ENCODE peak calls at places on chromosome 2, in four cellular contexts. L is A549, S is spleen, B is tibial nerve. A is an unnamed sample.

GRCh38 chr2:18118703-18119102 is 240.2 kb downstream of the KCNS3 start:
- DNase-seq in L (no peak), S (no peak), B (no peak), A (no peak)

GRCh38 chr2:237072067-237072931 is 13.4 kb upstream of the COPS8 start:
- DNase-seq in L (peak), S (peak), B (peak), A (peak)

GRCh38 chr2:52220393-52220792 is 1188.5 kb upstream of the NRXN1 start:
- DNase-seq in L (no peak), S (no peak), B (no peak), A (peak)

GRCh38 chr2:42924436-42924897 is 132.1 kb upstream of the HAAO start:
- DNase-seq in L (no peak), S (no peak), B (peak), A (no peak)

GRCh38 chr2:166314022-166314759 is 61.6 kb downstream of the SCN9A start:
- DNase-seq in L (no peak), S (no peak), B (no peak), A (no peak)

GRCh38 chr2:207993141-207993763 is 32.1 kb downstream of the PLEKHM3 start:
- DNase-seq in L (no peak), S (no peak), B (no peak), A (no peak)

GRCh38 chr2:163774862-163775261 is 39.1 kb upstream of the FIGN start:
- DNase-seq in L (peak), S (no peak), B (no peak), A (no peak)

GRCh38 chr2:138176862-138177439 is 212.7 kb downstream of the HNMT start:
- DNase-seq in L (no peak), S (no peak), B (no peak), A (no peak)

GRCh38 chr2:1341409-1342120 is 71.7 kb upstream of the TPO start:
- DNase-seq in L (no peak), S (no peak), B (no peak), A (no peak)

GRCh38 chr2:36270758-36271157 is 84.8 kb upstream of the CRIM1 start:
- DNase-seq in L (no peak), S (no peak), B (no peak), A (no peak)

GRCh38 chr2:112916145-112916571 is 5.2 kb downstream of the IL37 start:
- DNase-seq in L (no peak), S (no peak), B (no peak), A (no peak)

GRCh38 chr2:11145350-11145749 is 9.9 kb upstream of the SLC66A3 start:
- DNase-seq in L (no peak), S (no peak), B (no peak), A (no peak)

GRCh38 chr2:101124061-101124460 is 27.1 kb downstream of the TBC1D8 start:
- DNase-seq in L (no peak), S (no peak), B (no peak), A (no peak)

GRCh38 chr2:226802573-226802972 is 3.0 kb upstream of the IRS1 start:
- DNase-seq in L (no peak), S (no peak), B (peak), A (peak)

GRCh38 chr2:168639501-168639900 is 162.9 kb upstream of the NOSTRIN start:
- DNase-seq in L (no peak), S (no peak), B (peak), A (no peak)

GRCh38 chr2:226308981-226309380 is 490.6 kb downstream of the IRS1 start:
- DNase-seq in L (no peak), S (no peak), B (no peak), A (no peak)

GRCh38 chr2:236661064-236661761 is 91.6 kb downstream of the ACKR3 start:
- DNase-seq in L (peak), S (no peak), B (peak), A (no peak)

GRCh38 chr2:137969418-137969765 is 5.1 kb downstream of the HNMT start:
- DNase-seq in L (no peak), S (no peak), B (no peak), A (no peak)

GRCh38 chr2:188292446-188293239 is 969 bp downstream of the GULP1 start:
- DNase-seq in L (peak), S (peak), B (peak), A (peak)
- TF ChIP-seq POLR2A in L (peak), S (no peak), B (peak), A (no peak)

GRCh38 chr2:119366649-119367471 is at the start of the genes C2orf76 and DBI:
- DNase-seq in L (peak), S (peak), B (peak), A (peak)
- TF ChIP-seq POLR2A in L (peak), S (peak), B (peak), A (peak)

DNA sequence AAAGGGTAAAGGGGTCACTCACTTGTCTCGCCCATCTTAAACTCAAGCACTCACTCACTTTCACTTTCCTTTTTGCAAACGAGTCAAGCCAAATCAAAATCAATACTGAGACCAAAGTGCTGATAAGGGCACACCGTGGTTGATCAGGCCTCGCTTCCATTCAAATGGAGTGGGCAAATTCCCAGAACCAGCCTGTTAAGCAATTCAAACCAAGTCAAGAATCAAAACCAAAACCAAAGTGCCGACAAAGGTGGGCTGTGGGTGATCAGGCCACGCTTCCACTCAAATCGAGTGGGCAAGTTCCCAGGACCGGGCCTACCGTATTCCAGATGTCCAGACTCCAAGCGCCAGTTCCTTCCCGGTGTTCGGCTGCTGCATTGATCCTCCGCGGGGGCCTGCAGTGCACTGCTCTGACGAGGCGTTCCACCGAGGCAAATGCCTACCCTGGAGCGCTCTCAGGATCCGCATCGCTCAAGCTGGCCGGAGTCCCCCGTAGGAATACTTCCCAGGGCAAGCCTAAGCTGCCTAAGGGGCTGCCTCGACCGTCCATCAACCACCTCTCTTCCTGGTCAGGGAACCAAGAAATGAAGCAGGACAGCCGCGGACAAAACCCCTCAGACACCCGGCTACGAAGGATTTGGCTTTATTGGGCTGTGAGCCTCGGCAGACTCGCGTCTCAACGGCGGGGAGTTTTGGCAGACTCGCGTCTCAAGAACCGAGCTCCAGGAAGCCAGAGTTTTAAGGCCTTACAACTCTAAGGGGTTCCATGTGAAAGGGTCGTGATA is 89.9 kb upstream of the SLC1A4 start:
- DNase-seq in L (no peak), S (no peak), B (no peak), A (no peak)
- TF ChIP-seq POLR2A in L (no peak), S (no peak), B (no peak), A (no peak)

GRCh38 chr2:119431155-119431975 is at the start of gene TMEM37:
- DNase-seq in L (peak), S (peak), B (no peak), A (peak)

GRCh38 chr2:119427756-119428155 is 3.9 kb upstream of the TMEM37 start:
- DNase-seq in L (no peak), S (no peak), B (no peak), A (no peak)

GRCh38 chr2:119430023-119430498 is 1.6 kb upstream of the TMEM37 start:
- DNase-seq in L (no peak), S (no peak), B (no peak), A (no peak)

GRCh38 chr2:119428488-119429224 is 3.0 kb upstream of the TMEM37 start:
- DNase-seq in L (no peak), S (no peak), B (peak), A (no peak)

DNA sequence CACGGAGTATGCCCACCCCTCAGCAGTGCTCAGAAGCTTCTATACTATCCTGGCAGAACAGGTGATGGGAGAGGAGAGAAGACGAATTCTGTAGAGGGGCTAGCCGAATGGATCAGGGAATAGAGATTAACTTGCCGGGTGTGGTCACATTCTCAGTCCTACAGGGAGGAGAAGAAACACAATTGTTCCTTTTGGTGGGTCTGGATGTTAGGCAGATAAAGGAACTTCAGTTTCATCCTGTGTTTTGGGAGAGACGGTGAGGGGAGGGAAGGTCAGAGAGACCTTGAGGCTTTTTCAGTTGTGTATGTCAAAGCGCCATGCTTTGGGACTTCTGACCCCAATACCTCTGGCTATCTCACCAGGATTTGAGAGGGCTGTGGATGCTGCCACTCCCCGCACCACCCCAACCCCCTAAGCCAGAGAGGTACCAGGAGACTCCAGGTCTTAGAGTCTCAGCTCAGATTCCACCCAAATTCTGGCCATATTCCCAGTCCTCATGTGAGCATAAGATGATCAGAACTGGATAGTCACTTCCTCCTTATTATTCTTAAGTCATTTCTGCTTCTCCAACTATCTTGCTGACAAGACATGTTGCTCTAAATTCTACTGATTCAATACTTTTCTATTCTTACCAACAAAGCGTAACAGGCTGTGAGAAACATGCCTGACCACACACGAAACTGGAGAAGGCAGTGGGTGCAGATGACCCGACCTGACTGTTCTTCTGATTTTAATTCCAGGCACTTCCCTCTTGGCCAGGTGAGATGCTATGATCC is 2.2 kb upstream of the TMEM37 start:
- DNase-seq in L (no peak), S (no peak), B (peak), A (no peak)
- TF ChIP-seq POLR2A in L (no peak), S (no peak), B (no peak), A (no peak)

DNA sequence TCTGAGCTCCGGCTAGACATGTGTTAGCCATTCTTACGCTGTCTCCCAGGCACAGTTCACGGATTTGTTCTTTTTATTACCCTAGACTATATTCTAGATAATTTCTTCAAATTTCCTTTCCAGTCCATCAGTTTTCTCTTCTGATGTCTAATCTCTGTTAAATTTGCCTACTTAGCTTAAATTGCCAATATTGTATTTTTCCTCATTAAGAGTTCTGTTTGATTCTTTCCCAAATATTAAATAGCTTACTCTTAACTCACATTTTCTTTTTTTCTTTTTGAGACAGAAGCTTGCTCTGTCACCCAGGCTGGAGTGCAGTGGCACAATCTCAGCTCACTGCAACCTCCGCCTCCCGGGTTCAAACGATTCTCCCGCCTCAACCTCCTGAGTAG is 21.2 kb downstream of the CROCC2 start:
- DNase-seq in L (no peak), S (no peak), B (no peak), A (no peak)
- TF ChIP-seq POLR2A in L (no peak), S (no peak), B (no peak), A (no peak)

A was measured in erythroblast.